ENCODE peak calls at places on chromosome 4, in five cellular contexts. Y, S, M, U and E are unnamed samples.

GRCh38 chr4:8255698-8256441 is 13.7 kb upstream of the HTRA3 start:
- DNase-seq in Y (no peak), S (no peak), M (peak; percentile 87), U (no peak), E (no peak)

GRCh38 chr4:102574317-102574716 is 73.2 kb downstream of the NFKB1 start:
- DNase-seq in Y (peak; percentile 61), S (no peak), M (no peak), U (no peak), E (no peak)

GRCh38 chr4:24266951-24267577 is 317.3 kb downstream of the DHX15 start:
- DNase-seq in Y (no peak), S (no peak), M (no peak), U (no peak), E (no peak)

GRCh38 chr4:27861381-27861787 is 1000.7 kb downstream of the STIM2 start:
- DNase-seq in Y (peak; percentile 79), S (peak; percentile 47), M (no peak), U (no peak), E (no peak)

GRCh38 chr4:159549092-159549491 is 446.2 kb downstream of the RAPGEF2 start:
- DNase-seq in Y (peak; percentile 31), S (no peak), M (no peak), U (no peak), E (no peak)

GRCh38 chr4:165737309-165737972 is 135.6 kb upstream of the TLL1 start:
- DNase-seq in Y (peak; percentile 18), S (no peak), M (no peak), U (no peak), E (no peak)

GRCh38 chr4:15912961-15913630 is 25.4 kb downstream of the FGFBP1 start:
- DNase-seq in Y (no peak), S (no peak), M (no peak), U (no peak), E (no peak)

GRCh38 chr4:1200425-1201035 is 28.1 kb upstream of the SPON2 start:
- DNase-seq in Y (no peak), S (no peak), M (no peak), U (peak; percentile 67), E (no peak)

GRCh38 chr4:139007640-139008039 is 7.9 kb upstream of the NOCT start:
- DNase-seq in Y (no peak), S (no peak), M (no peak), U (no peak), E (no peak)

GRCh38 chr4:185811509-185812364 is at the start of gene SORBS2:
- DNase-seq in Y (peak; percentile 54), S (no peak), M (no peak), U (no peak), E (no peak)

GRCh38 chr4:48028654-48029053 is 12.1 kb downstream of the NIPAL1 start:
- DNase-seq in Y (no peak), S (no peak), M (no peak), U (no peak), E (no peak)

GRCh38 chr4:173333658-173334084 is 487 bp downstream of the HMGB2 start:
- DNase-seq in Y (peak; percentile 13), S (peak; percentile 46), M (peak; percentile 45), U (peak; percentile 68), E (peak; percentile 67)

GRCh38 chr4:7830747-7831146 is 108.9 kb downstream of the AFAP1 start:
- DNase-seq in Y (no peak), S (no peak), M (no peak), U (no peak), E (no peak)

GRCh38 chr4:121582296-121582695 is 114.5 kb downstream of the ANXA5 start:
- DNase-seq in Y (no peak), S (no peak), M (no peak), U (no peak), E (no peak)

GRCh38 chr4:7000421-7001176 is 42.6 kb upstream of the TADA2B start:
- DNase-seq in Y (no peak), S (no peak), M (no peak), U (no peak), E (no peak)

GRCh38 chr4:157217708-157218107 is 2.8 kb upstream of the GRIA2 start:
- DNase-seq in Y (peak; percentile 64), S (peak; percentile 9), M (no peak), U (no peak), E (no peak)

GRCh38 chr4:52932586-52933482 is 70.7 kb downstream of the RASL11B start:
- DNase-seq in Y (no peak), S (no peak), M (no peak), U (no peak), E (no peak)

GRCh38 chr4:100206850-100207249 is 16.6 kb upstream of the DDIT4L start:
- DNase-seq in Y (no peak), S (no peak), M (no peak), U (no peak), E (no peak)

GRCh38 chr4:7328913-7329638 is 105.7 kb downstream of the PSAPL1 start:
- DNase-seq in Y (peak; percentile 85), S (no peak), M (no peak), U (peak; percentile 58), E (no peak)

GRCh38 chr4:3375688-3376087 is 66.1 kb upstream of the HGFAC start:
- DNase-seq in Y (peak; percentile 74), S (no peak), M (no peak), U (no peak), E (no peak)

GRCh38 chr4:110417151-110417550 is 58.8 kb upstream of the ENPEP start:
- DNase-seq in Y (no peak), S (no peak), M (no peak), U (no peak), E (no peak)

GRCh38 chr4:53702334-53703266 is 111.3 kb upstream of the LNX1 start:
- DNase-seq in Y (peak; percentile 86), S (no peak), M (peak; percentile 79), U (peak; percentile 89), E (no peak)

GRCh38 chr4:34323549-34324325 is 1920.6 kb downstream of the ARAP2 start:
- DNase-seq in Y (peak; percentile 11), S (no peak), M (no peak), U (no peak), E (no peak)
- TF ChIP-seq CTCF in Y (no peak), S (no peak), M (no peak), U (no peak), E (no peak)

GRCh38 chr4:151676301-151676700 is 84.5 kb downstream of the GATB start:
- DNase-seq in Y (peak; percentile 75), S (no peak), M (no peak), U (no peak), E (no peak)

GRCh38 chr4:151675366-151676060 is 85.3 kb downstream of the GATB start:
- DNase-seq in Y (no peak), S (no peak), M (no peak), U (no peak), E (no peak)

GRCh38 chr4:151672996-151673395 is 87.8 kb downstream of the GATB start:
- DNase-seq in Y (no peak), S (no peak), M (no peak), U (no peak), E (no peak)

GRCh38 chr4:151673913-151674520 is 86.8 kb downstream of the GATB start:
- DNase-seq in Y (no peak), S (no peak), M (no peak), U (no peak), E (no peak)

DNA sequence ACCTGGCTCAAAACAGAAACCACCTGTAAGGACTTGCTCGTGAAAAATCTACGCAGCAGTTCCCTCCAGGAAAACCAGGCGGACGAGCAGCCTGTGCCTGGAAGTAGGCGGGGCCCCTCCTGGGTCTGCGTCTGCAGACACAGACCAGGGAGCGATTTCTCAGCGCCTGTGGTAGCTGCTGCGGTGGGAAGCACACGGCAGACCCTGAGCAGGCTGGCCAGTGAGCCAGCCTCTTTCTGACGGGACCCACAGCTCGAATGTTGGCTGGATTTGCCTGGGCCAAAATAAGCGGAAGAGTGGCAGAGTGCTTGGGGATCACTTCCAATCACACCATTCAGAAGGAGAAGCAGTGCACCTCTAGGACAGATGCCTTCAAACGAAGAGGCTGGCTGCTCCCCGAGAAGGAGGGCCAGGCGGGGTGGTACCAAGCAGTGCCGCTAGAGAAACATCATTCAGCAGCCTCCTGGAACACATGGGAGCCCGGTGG is 86.0 kb downstream of the GATB start:
- DNase-seq in Y (no peak), S (peak; percentile 58), M (peak; percentile 63), U (no peak), E (peak; percentile 48)
- TF ChIP-seq CTCF in Y (no peak), S (no peak), M (no peak), U (peak; percentile 46), E (no peak)

DNA sequence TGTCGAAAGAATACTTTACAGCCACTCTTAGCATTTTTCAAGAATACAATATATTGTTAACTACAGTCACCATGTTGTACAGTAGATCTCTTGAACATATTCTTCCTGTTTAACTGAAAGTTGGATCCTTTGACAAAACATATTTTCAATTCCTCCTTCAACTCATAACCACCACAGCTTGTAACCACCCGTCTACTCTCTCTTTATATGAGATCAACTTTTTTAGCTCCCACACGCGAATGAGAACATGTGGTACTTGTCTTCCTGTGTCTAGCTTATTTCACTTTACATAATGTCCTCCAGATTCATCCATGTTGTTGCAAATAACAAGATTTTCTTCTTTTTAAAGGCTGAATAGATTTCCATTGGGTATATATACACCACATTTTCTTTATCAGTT is 338.3 kb upstream of the IGFBP7 start:
- DNase-seq in Y (no peak), S (no peak), M (no peak), U (no peak), E (no peak)
- TF ChIP-seq CTCF in Y (no peak), S (no peak), M (no peak), U (no peak), E (no peak)

DNA sequence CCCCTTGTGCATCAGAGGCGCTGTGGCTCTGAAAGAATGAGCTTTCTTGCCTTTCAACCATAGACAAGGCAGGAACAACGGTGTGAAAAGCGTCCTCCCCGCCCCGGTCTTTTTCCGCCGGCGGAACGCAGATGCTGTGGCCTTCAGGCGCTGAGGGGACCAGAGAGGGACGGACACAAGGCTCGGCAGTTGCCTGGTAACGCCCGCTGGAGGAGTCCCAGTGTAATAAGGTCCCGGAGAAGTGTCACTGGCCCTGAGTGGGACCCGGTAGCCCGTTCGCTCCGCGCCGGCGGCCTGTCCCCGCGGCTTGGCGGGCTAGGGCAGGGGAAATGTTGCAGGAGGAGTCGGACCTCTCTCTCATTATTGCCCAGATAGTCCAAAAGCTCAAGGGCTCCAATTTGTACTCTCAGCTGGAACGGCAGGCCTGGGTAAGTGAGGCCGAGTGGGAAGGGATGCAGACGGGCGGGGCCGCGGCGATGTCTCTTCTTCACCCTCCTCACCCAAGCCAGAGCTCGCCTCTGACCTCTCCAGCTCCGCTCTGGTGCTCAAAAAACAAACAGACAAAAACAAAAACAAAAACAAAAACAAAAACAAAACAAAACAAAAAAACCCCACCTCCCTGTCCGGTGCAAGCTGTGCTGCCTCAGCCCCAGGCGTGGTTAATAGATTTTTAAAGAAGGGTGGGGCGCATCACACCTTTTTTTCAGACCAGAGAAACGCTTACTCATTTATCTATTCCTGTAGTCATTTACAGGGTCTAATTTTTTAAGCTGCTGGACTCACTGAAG is at the start of gene TBC1D19:
- DNase-seq in Y (peak; percentile 84), S (peak; percentile 79), M (peak; percentile 83), U (peak; percentile 88), E (peak; percentile 56)
- TF ChIP-seq CTCF in Y (no peak), S (no peak), M (no peak), U (no peak), E (no peak)

DNA sequence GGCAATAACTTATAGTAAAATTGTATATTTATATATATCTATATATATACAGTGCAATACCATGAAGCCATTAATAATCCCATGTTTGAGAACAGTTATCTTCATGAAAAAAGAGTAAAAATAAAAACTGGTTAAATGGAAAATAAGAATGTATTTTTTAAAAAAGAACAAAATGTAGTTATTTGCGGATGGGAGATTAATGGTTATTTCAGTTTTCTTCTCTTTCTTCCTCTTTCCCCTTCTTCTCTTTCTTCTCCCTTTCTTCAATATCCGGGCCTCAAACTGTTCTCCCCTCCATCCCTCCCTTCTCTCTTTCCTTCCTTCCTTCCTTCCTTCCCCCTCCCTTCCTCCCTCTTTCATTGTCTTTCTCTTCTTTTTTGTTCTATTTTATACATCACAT is 1301.7 kb upstream of the IGFBP7 start:
- DNase-seq in Y (no peak), S (no peak), M (no peak), U (no peak), E (no peak)
- TF ChIP-seq CTCF in Y (no peak), S (no peak), M (no peak), U (no peak), E (no peak)